ENCODE peak calls at places on chromosomes 12 and 14, in nine cellular contexts. One of them, this sample, is unnamed.

GRCh38 chr12:69265205-69265604 is 25.8 kb downstream of the CPSF6 start:
- DNase-seq in omental fat pad: no peak
- DNase-seq in hypothalamus: no peak
- DNase-seq in NCI-H2029: no peak
- DNase-seq in foreskin keratinocyte: no peak
- DNase-seq in mesendoderm: no peak
- DNase-seq in NCI-H1694 treated with DMSO at 0.1 percent for 48 hours: no peak
- DNase-seq in AG04450: no peak
- DNase-seq in iPS-NIHi11: no peak
- DNase-seq in this sample: no peak

GRCh38 chr12:132174015-132174660 is 29.9 kb downstream of the NOC4L start:
- DNase-seq in mesendoderm: no peak
- DNase-seq in AG04450: no peak
- DNase-seq in iPS-NIHi11: no peak
- DNase-seq in NCI-H1694 treated with DMSO at 0.1 percent for 48 hours: no peak
- DNase-seq in NCI-H2029: no peak
- DNase-seq in hypothalamus: no peak
- DNase-seq in omental fat pad: no peak
- DNase-seq in foreskin keratinocyte: no peak
- DNase-seq in this sample: no peak

GRCh38 chr14:37697489-37698121 is 102.2 kb downstream of the TTC6 start:
- DNase-seq in NCI-H2029: no peak
- DNase-seq in omental fat pad: no peak
- DNase-seq in AG04450: peak
- DNase-seq in NCI-H1694 treated with DMSO at 0.1 percent for 48 hours: no peak
- DNase-seq in iPS-NIHi11: no peak
- DNase-seq in hypothalamus: no peak
- DNase-seq in foreskin keratinocyte: peak
- DNase-seq in mesendoderm: no peak
- DNase-seq in this sample: no peak

GRCh38 chr12:6438345-6438744 is 6.4 kb upstream of the CD27 start:
- DNase-seq in foreskin keratinocyte: no peak
- DNase-seq in hypothalamus: no peak
- DNase-seq in mesendoderm: no peak
- DNase-seq in NCI-H1694 treated with DMSO at 0.1 percent for 48 hours: no peak
- DNase-seq in NCI-H2029: no peak
- DNase-seq in iPS-NIHi11: no peak
- DNase-seq in AG04450: no peak
- DNase-seq in omental fat pad: no peak
- DNase-seq in this sample: no peak

GRCh38 chr14:61218765-61219164 is 62.4 kb downstream of the TMEM30B start:
- DNase-seq in NCI-H1694 treated with DMSO at 0.1 percent for 48 hours: no peak
- DNase-seq in iPS-NIHi11: no peak
- DNase-seq in NCI-H2029: peak
- DNase-seq in mesendoderm: no peak
- DNase-seq in foreskin keratinocyte: no peak
- DNase-seq in AG04450: no peak
- DNase-seq in hypothalamus: no peak
- DNase-seq in omental fat pad: no peak
- DNase-seq in this sample: no peak

GRCh38 chr14:70018713-70019201 is 139.5 kb downstream of the SMOC1 start:
- DNase-seq in foreskin keratinocyte: no peak
- DNase-seq in hypothalamus: no peak
- DNase-seq in iPS-NIHi11: no peak
- DNase-seq in omental fat pad: no peak
- DNase-seq in mesendoderm: no peak
- DNase-seq in NCI-H1694 treated with DMSO at 0.1 percent for 48 hours: no peak
- DNase-seq in AG04450: no peak
- DNase-seq in NCI-H2029: no peak
- DNase-seq in this sample: no peak

GRCh38 chr12:91636721-91637120 is 454.1 kb upstream of the DCN start:
- DNase-seq in NCI-H2029: no peak
- DNase-seq in mesendoderm: no peak
- DNase-seq in iPS-NIHi11: no peak
- DNase-seq in AG04450: no peak
- DNase-seq in NCI-H1694 treated with DMSO at 0.1 percent for 48 hours: no peak
- DNase-seq in hypothalamus: no peak
- DNase-seq in omental fat pad: no peak
- DNase-seq in foreskin keratinocyte: no peak
- DNase-seq in this sample: no peak

GRCh38 chr12:98803468-98804209 is 158.5 kb downstream of the APAF1 start:
- DNase-seq in mesendoderm: no peak
- DNase-seq in NCI-H2029: no peak
- DNase-seq in foreskin keratinocyte: no peak
- DNase-seq in hypothalamus: no peak
- DNase-seq in NCI-H1694 treated with DMSO at 0.1 percent for 48 hours: no peak
- DNase-seq in omental fat pad: no peak
- DNase-seq in iPS-NIHi11: no peak
- DNase-seq in AG04450: no peak
- DNase-seq in this sample: no peak

GRCh38 chr14:67820428-67820881 is 876 bp downstream of the RAD51B start:
- DNase-seq in NCI-H2029: no peak
- DNase-seq in AG04450: no peak
- DNase-seq in hypothalamus: no peak
- DNase-seq in mesendoderm: peak
- DNase-seq in foreskin keratinocyte: peak
- DNase-seq in NCI-H1694 treated with DMSO at 0.1 percent for 48 hours: no peak
- DNase-seq in omental fat pad: no peak
- DNase-seq in iPS-NIHi11: no peak
- DNase-seq in this sample: no peak

GRCh38 chr12:124636138-124636968 is 68.9 kb upstream of the NCOR2 start:
- DNase-seq in AG04450: no peak
- DNase-seq in mesendoderm: peak
- DNase-seq in iPS-NIHi11: no peak
- DNase-seq in NCI-H1694 treated with DMSO at 0.1 percent for 48 hours: no peak
- DNase-seq in omental fat pad: no peak
- DNase-seq in foreskin keratinocyte: peak
- DNase-seq in NCI-H2029: no peak
- DNase-seq in hypothalamus: no peak
- DNase-seq in this sample: no peak